ENCODE peak calls at places on chromosomes 2 and 18, in six cellular contexts. G is suprapubic skin, J is stomach, K is Panc1, L is endothelial cell of umbilical vein, W is HCT116. X is an unnamed sample.

GRCh38 chr2:8004250-8004681 is 677.6 kb upstream of the ID2 start:
- DNase-seq in K (no peak), J (no peak), G (no peak), W (no peak), L (no peak), X (no peak)

GRCh38 chr18:53950545-53950944 is 273.9 kb downstream of the MBD2 start:
- DNase-seq in W (no peak), L (no peak), J (no peak), K (no peak), G (no peak), X (no peak)

GRCh38 chr2:231235217-231235616 is 36.8 kb downstream of the ARMC9 start:
- DNase-seq in W (no peak), L (no peak), K (no peak), G (no peak), J (no peak), X (no peak)

GRCh38 chr2:84963692-84964405 is 7.1 kb upstream of the KCMF1 start:
- DNase-seq in G (no peak), L (no peak), K (no peak), W (no peak), J (no peak), X (peak; percentile 32)

GRCh38 chr2:147405651-147406050 is 439.2 kb upstream of the ACVR2A start:
- DNase-seq in J (no peak), W (no peak), K (no peak), L (no peak), G (no peak), X (no peak)

GRCh38 chr2:20190862-20191713 is 33.8 kb downstream of the SDC1 start:
- DNase-seq in G (no peak), J (peak; percentile 71), W (no peak), K (no peak), L (peak; percentile 36), X (no peak)

GRCh38 chr2:113276906-113277425 is 1.8 kb downstream of the PAX8 start:
- DNase-seq in W (no peak), G (no peak), L (no peak), J (no peak), K (no peak), X (peak; percentile 75)

GRCh38 chr2:201858781-201859180 is 52.4 kb downstream of the CDK15 start:
- DNase-seq in K (no peak), G (no peak), J (no peak), W (no peak), L (peak; percentile 58), X (peak; percentile 58)

GRCh38 chr2:66433945-66434678 is 813 bp upstream of the MEIS1 start:
- DNase-seq in G (peak; percentile 75), J (peak; percentile 69), W (no peak), L (peak; percentile 86), K (no peak), X (peak; percentile 91)

GRCh38 chr18:12057419-12058039 is 36.1 kb upstream of the ANKRD62 start:
- DNase-seq in L (no peak), K (no peak), J (no peak), W (no peak), G (no peak), X (peak; percentile 43)

GRCh38 chr18:33210575-33211189 is 229.8 kb downstream of the CCDC178 start:
- DNase-seq in K (no peak), L (peak; percentile 36), G (no peak), W (no peak), J (no peak), X (no peak)

GRCh38 chr2:22795467-22795866 is 589.5 kb upstream of the KLHL29 start:
- DNase-seq in G (no peak), K (no peak), J (no peak), W (no peak), L (no peak), X (no peak)

GRCh38 chr2:120935339-120936313 is 200.0 kb downstream of the GLI2 start:
- DNase-seq in J (peak; percentile 33), W (no peak), K (no peak), G (no peak), L (no peak), X (no peak)

GRCh38 chr2:64730551-64731305 is 77.0 kb upstream of the SERTAD2 start:
- DNase-seq in J (peak; percentile 75), G (peak; percentile 79), K (no peak), W (no peak), L (peak; percentile 92), X (no peak)

GRCh38 chr2:11430729-11431128 is 35.2 kb downstream of the E2F6 start:
- DNase-seq in L (no peak), J (no peak), G (no peak), W (no peak), K (no peak), X (no peak)

GRCh38 chr2:145141981-145142380 is 622.1 kb upstream of the ZEB2 start:
- DNase-seq in W (no peak), J (no peak), L (no peak), K (no peak), G (no peak), X (no peak)

GRCh38 chr2:126776701-126777619 is 121.0 kb downstream of the GYPC start:
- DNase-seq in J (peak; percentile 83), W (peak; percentile 22), L (peak; percentile 41), K (peak; percentile 45), G (peak; percentile 84), X (peak; percentile 81)

GRCh38 chr2:126776255-126776654 is 120.3 kb downstream of the GYPC start:
- DNase-seq in W (no peak), J (no peak), L (no peak), G (no peak), K (no peak), X (no peak)

GRCh38 chr2:126774290-126774689 is 118.3 kb downstream of the GYPC start:
- DNase-seq in L (no peak), G (no peak), J (no peak), K (no peak), W (no peak), X (no peak)

GRCh38 chr2:126775300-126775985 is 119.5 kb downstream of the GYPC start:
- DNase-seq in K (no peak), W (no peak), L (no peak), G (peak; percentile 37), J (no peak), X (no peak)

DNA sequence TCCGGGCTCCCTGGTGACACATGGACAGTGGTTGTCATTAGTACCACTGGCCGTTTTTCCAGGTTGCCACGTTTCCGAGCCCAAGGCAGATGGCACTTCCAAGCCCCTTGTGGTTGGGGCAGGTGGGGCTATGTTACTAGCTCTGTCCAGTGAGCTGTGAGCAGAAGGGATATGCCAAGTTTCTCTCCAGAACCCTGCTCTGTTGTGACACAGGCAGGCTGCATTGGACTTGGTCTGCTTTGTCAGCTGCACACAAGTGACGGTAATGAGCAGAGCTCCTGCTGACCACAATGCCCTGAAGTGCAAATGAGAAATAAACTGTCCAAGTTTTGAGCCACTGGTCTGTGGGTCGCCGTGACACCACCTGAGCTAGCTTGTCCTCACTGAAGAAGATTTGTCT is 118.8 kb downstream of the GYPC start:
- DNase-seq in L (no peak), J (no peak), K (no peak), G (peak; percentile 30), W (no peak), X (no peak)
- TF ChIP-seq POLR2AphosphoS5 in L (no peak), J (no peak), K (no peak), G (no peak), W (no peak), X (no peak)

GRCh38 chr2:100562613-100563406 is at the start of gene PDCL3:
- DNase-seq in W (peak; percentile 97), G (peak; percentile 96), J (peak; percentile 95), K (peak; percentile 90), L (peak; percentile 98), X (peak; percentile 99)
- TF ChIP-seq POLR2AphosphoS5 in W (no peak), G (no peak), J (peak; percentile 86), K (peak; percentile 64), L (peak; percentile 84), X (peak; percentile 84)

DNA sequence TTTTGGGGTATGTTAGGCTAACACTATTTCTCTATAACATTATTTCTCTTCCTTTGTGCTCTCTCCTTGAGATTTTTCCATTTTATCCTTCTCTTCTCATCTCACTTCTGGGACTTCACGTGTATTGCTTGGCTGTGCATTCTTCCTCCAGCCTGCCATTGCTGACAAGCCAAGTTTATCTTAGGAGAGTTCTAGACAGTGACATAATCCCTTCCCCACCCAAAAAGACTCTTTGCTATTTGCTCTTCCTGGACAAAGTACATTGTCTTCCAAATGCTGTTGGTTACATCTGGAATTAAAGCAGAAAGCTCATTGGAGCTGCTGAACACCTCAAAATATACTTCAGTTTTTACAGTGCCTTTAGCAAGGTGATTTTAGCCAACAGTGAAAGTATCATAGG is 8.9 kb downstream of the TSPYL6 start:
- DNase-seq in G (no peak), K (no peak), J (no peak), L (no peak), W (no peak), X (no peak)
- TF ChIP-seq POLR2AphosphoS5 in G (no peak), K (no peak), J (no peak), L (no peak), W (no peak), X (no peak)

DNA sequence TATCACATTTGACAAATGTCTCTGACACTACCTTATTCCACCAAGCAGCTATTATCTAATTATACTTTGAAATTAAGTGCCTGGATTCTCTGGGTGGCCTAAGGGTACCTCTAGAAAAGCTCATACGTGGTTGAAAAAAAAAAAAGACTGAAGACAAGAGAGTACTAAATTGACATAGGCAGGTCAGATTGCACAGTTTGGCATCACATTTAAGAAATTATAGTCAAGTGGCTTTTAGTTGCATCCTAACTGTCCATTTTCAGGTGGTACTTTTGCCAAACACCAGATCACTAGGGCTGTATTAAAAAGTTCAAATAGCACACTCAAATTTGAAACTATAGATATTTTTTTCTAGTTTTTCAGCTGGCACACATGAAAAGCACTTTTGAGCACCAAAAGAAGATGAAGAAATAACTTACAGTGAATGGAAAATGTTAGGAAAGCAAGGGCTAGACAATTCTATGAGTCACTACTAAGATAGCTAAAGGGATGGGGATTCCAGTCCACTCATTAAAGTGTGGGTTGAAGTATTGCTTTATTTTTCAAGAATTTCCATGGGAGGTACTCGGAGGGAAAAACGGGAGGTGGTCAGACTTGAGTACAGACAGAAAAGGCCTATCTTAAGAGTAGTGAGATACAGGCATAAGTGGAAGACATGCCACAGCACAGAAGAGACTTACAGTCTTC is 106.5 kb upstream of the COL5A2 start:
- DNase-seq in K (no peak), L (peak; percentile 75), W (no peak), J (no peak), G (no peak), X (no peak)
- TF ChIP-seq POLR2AphosphoS5 in K (no peak), L (no peak), W (no peak), J (no peak), G (no peak), X (no peak)